ENCODE peak calls at places on chromosomes 11 and 22, in seven cellular contexts. Q is fibroblast of lung, I is HFF-Myc, X is progenitor cell of endocrine pancreas, L is psoas muscle, P is epithelial cell of proximal tubule, M is upper lobe of right lung. C is an unnamed sample.

GRCh38 chr11:104000798-104001197 is 35.6 kb upstream of the DDI1 start:
- DNase-seq in Q (peak; percentile 55), I (no peak), X (no peak), L (no peak), P (no peak), M (no peak), C (no peak)

GRCh38 chr22:22239311-22239939 is 5.2 kb upstream of the VPREB1 start:
- DNase-seq in Q (no peak), I (no peak), X (no peak), L (no peak), P (no peak), M (no peak), C (no peak)

GRCh38 chr22:37117092-37117491 is 7.6 kb upstream of the TMPRSS6 start:
- DNase-seq in Q (no peak), I (no peak), X (no peak), L (no peak), P (no peak), M (no peak), C (no peak)

GRCh38 chr11:7577226-7577882 is 63.6 kb downstream of the PPFIBP2 start:
- DNase-seq in Q (peak; percentile 43), I (no peak), X (no peak), L (peak; percentile 65), P (no peak), M (no peak), C (no peak)

GRCh38 chr11:60175860-60176275 is 7.0 kb downstream of the MS4A6A start:
- DNase-seq in Q (no peak), I (no peak), X (no peak), L (no peak), P (no peak), M (no peak), C (no peak)

GRCh38 chr22:43901976-43902643 is 10.3 kb upstream of the PNPLA5 start:
- DNase-seq in Q (peak; percentile 90), I (peak; percentile 45), X (no peak), L (no peak), P (no peak), M (no peak), C (no peak)

GRCh38 chr22:42608481-42609361 is 6.0 kb downstream of the POLDIP3 start:
- DNase-seq in Q (peak; percentile 64), I (no peak), X (no peak), L (no peak), P (no peak), M (no peak), C (no peak)

GRCh38 chr11:78213526-78214330 is 25.0 kb downstream of the USP35 start:
- DNase-seq in Q (no peak), I (no peak), X (no peak), L (no peak), P (no peak), M (no peak), C (no peak)

GRCh38 chr22:37568448-37569008 is 8.2 kb downstream of the CDC42EP1 start:
- DNase-seq in Q (no peak), I (no peak), X (no peak), L (no peak), P (no peak), M (no peak), C (no peak)

DNA sequence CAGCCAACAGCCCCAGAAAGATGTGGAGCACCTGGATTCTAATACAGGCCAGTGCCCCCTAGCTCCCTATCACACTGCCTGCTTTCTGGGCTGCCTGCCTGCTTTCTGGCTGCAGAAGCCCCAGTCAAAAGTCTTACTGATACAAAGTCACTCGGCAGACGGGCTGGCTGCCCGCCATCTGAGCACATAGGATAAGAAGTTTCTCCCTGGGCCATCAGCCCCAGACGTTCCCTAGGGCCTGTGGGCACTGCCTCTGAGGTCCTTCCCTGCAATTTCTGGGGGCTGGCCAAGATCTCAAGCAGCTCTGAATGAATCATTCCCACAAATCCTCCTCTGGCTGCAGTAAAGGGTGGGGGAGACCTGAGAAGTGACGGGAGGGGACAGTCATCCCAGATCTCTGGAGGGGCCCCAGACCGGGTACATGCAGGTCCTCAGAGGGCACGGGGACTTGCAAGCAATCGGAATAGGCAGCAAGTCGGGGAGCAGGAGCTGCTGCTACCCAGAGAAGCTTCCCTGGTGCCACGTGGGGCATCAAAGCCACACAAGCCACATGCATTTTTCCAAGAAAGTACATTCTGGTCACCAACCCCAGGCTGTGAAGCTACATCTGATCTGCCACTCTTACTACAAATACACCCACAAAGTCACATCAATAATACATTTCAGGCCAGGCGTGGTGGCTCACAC is 4.7 kb downstream of the TPST2 start:
- DNase-seq in Q (peak; percentile 80), I (no peak), X (no peak), L (peak; percentile 69), P (no peak), M (peak; percentile 81), C (no peak)
- TF ChIP-seq CTCF in Q (peak; percentile 29), I (no peak), X (no peak), L (no peak), P (no peak), M (no peak), C (no peak)

GRCh38 chr11:65787649-65788622 is 1.1 kb downstream of the OVOL1 start:
- DNase-seq in Q (no peak), I (no peak), X (peak; percentile 40), L (no peak), P (no peak), M (no peak), C (no peak)

GRCh38 chr11:65788801-65789200 is 1.9 kb downstream of the OVOL1 start:
- DNase-seq in Q (no peak), I (no peak), X (no peak), L (no peak), P (no peak), M (no peak), C (no peak)

GRCh38 chr11:65786786-65787636 is at the start of gene OVOL1:
- DNase-seq in Q (no peak), I (no peak), X (peak; percentile 81), L (no peak), P (no peak), M (peak; percentile 91), C (peak; percentile 31)

GRCh38 chr11:65785329-65786007 is 1.4 kb upstream of the OVOL1 start:
- DNase-seq in Q (no peak), I (no peak), X (no peak), L (no peak), P (no peak), M (no peak), C (no peak)

DNA sequence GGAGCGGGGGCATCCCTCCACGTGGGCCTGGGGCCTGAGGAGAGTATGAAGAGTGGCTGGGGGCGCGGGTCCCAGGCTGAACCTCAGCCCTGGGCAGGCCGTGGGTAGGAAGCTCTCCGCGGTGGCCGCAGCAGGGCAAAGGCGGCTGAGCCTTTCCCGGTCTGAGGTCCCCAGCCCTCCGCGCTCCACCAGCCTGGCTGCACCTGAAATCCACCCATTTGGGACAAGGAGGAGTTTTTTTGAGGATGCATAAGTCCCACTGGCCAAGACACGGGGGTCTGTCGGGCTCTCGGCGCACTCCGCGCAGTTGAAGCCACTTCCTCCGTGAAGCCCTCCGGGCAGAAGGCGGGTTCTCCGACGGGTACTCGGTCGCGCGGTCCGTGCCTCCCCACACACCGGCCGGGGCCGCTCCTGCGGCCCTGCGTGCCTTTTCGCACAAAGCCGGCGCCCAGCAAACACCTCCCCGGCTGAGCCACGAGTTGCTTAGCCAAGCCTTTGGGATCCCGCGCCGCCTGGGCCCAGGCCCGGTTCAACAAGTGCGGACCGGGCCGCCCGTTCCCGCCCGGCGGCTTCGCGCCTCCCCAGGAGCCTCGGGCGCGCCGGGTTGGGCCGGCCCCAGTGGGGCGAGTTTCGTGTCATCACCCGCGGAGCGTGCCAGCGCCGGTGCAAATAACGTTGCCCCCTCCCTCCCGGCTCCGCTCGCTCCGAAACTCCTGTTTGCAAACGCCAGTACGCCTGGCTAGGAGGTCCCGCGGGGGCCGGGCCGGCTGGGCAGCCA is 666 bp upstream of the OVOL1 start:
- DNase-seq in Q (no peak), I (no peak), X (no peak), L (no peak), P (no peak), M (peak; percentile 75), C (peak; percentile 49)
- TF ChIP-seq CTCF in Q (no peak), I (no peak), X (no peak), L (no peak), P (no peak), M (no peak), C (no peak)

GRCh38 chr11:67483901-67484665 is 1.3 kb downstream of the AIP start:
- DNase-seq in Q (no peak), I (no peak), X (no peak), L (no peak), P (no peak), M (no peak), C (peak; percentile 34)

GRCh38 chr11:67482275-67482735 is 521 bp upstream of the AIP start:
- DNase-seq in Q (no peak), I (no peak), X (no peak), L (no peak), P (no peak), M (no peak), C (no peak)

GRCh38 chr11:67483498-67483798 is 622 bp downstream of the AIP start:
- DNase-seq in Q (no peak), I (no peak), X (no peak), L (no peak), P (no peak), M (no peak), C (no peak)

GRCh38 chr11:67484847-67485311 is 2.1 kb downstream of the AIP start:
- DNase-seq in Q (no peak), I (no peak), X (no peak), L (no peak), P (no peak), M (no peak), C (peak; percentile 57)

DNA sequence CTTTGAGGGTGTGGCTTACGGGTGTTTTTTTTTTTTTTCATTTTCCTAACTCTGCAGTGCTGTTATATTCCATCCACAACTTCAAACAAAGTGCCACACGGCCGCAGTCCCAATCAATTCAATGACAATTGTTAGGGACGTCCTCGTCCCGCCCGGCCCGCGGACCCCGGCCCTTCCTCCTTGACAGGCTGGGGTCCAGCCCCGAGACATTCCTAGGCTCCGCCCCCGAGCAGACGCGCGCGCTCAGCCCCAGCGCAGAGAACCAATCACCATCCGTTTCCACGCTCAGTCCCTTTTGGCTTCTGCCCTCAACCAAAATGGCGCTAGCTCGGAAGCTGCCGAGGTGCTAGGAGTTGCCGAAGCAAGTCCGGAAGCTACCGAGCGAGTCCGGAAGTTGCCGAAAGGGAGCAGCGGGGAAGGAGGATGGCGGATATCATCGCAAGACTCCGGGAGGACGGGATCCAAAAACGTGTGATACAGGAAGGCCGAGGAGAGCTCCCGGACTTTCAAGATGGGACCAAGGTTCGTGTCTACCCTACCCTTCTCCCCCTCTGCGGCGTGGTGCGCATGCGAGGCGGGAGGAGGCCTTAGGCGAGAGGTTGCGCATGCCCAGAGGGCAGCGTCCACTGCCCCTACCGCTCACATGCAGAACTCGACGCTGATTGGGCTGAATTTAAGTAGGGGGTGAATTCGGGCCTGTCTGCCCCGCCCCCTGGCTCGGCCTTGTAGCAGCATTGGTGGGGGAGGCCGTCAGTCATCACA is at the start of gene AIP:
- DNase-seq in Q (peak; percentile 98), I (peak; percentile 97), X (peak; percentile 95), L (peak; percentile 97), P (peak; percentile 88), M (peak; percentile 97), C (peak; percentile 87)
- TF ChIP-seq CTCF in Q (no peak), I (no peak), X (peak; percentile 15), L (peak; percentile 9), P (peak; percentile 21), M (peak; percentile 33), C (no peak)

DNA sequence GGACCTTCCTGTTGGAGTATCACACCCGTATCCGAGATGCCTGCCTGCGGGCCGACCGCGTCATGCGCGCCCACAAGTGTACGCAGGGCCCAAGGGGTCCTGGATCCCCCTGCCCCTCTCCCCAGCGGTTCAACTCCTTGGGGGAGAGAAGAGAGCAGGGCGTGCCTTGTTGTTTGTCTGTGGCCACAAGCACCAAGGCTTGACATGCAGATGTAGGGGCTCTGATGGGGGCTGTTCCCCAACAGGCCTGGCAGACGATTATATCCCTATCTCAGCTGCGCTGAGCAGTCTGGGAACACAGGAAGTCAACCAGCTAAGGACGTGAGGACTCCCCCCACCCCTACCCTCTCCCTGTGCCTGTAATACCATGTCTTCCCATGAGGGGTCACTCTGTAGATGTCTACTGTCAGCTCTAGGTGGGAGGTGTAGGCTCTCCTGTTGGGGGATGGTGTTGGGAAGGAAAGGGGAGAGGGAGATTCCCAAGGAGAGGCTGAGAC is 6.8 kb downstream of the CFL1 start:
- DNase-seq in Q (no peak), I (no peak), X (no peak), L (no peak), P (no peak), M (no peak), C (no peak)
- TF ChIP-seq CTCF in Q (peak; percentile 61), I (peak; percentile 74), X (peak; percentile 42), L (peak; percentile 34), P (peak; percentile 58), M (peak; percentile 37), C (no peak)